ENCODE peak calls at places on chromosomes 16 and 17, in five cellular contexts. Y is tibial nerve, I is AG09309, P is cardiac fibroblast, K is lower leg skin. T is an unnamed sample.

GRCh38 chr17:60468371-60468770 is 46.1 kb downstream of the CHCT1 start:
- DNase-seq in Y (no peak), I (no peak), P (no peak), K (no peak), T (no peak)

GRCh38 chr16:70646260-70647241 is at the start of gene IL34:
- DNase-seq in Y (no peak), I (no peak), P (peak; percentile 77), K (no peak), T (no peak)

GRCh38 chr16:10751291-10751697 is 7.7 kb downstream of the NUBP1 start:
- DNase-seq in Y (no peak), I (no peak), P (no peak), K (no peak), T (no peak)

GRCh38 chr16:84226026-84226425 is 13.8 kb downstream of the KCNG4 start:
- DNase-seq in Y (no peak), I (no peak), P (no peak), K (no peak), T (no peak)

GRCh38 chr16:69839798-69840409 is 77.8 kb downstream of the WWP2 start:
- DNase-seq in Y (no peak), I (no peak), P (no peak), K (no peak), T (no peak)

GRCh38 chr17:15966183-15966878 is 21.4 kb downstream of the ADORA2B start:
- DNase-seq in Y (no peak), I (no peak), P (peak; percentile 35), K (no peak), T (no peak)

GRCh38 chr16:24729967-24730815 is 740 bp downstream of the TNRC6A start:
- DNase-seq in Y (no peak), I (no peak), P (no peak), K (peak; percentile 26), T (no peak)

GRCh38 chr16:75243667-75244224 is 7.7 kb downstream of the BCAR1 start:
- DNase-seq in Y (no peak), I (no peak), P (no peak), K (no peak), T (no peak)

GRCh38 chr17:77543779-77544178 is 403.0 kb downstream of the SEC14L1 start:
- DNase-seq in Y (no peak), I (no peak), P (no peak), K (no peak), T (no peak)

DNA sequence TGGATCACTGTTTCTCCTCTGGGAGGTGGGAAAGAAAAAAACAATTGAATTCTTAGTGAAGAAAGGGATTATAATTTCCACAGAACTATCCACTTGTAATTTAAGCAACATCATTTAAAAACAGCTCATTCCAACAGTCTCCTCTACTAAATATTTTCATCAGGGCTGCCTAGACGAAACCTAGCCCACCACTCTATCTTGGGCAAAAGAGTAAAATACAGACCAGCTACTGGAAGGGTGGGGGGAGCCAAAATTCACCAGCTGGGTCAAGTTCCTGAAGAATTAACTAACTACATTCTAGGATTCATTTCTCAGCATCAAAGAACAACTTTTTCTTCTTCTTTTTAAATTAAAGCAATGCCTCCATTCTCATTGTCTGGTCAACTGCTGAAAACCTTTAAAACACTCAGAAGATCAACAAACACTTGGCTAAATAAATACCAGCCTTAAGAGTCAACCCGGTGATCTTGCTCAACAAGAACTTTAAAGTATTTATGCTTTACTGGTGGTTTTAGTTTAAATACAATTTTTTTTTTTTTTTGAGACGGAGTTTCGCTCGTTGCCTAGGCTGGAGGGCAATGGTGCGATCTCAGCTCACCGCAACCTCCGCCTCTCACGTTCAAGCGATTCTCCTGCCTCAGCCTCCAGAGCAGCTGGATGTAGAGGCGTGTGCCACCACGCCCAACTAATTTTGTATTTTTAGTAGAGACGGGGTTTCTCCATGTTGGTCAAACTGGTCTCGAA is 25.2 kb downstream of the KANSL1 start:
- DNase-seq in Y (no peak), I (peak; percentile 92), P (peak; percentile 86), K (no peak), T (peak; percentile 72)
- H3K4me3 ChIP-seq in Y (no peak overlapping the region), I (no peak overlapping the region), P (no peak overlapping the region), K (no peak overlapping the region), T (no peak overlapping the region)

GRCh38 chr16:1312459-1312801 is 3.0 kb downstream of the UBE2I start:
- DNase-seq in Y (no peak), I (no peak), P (no peak), K (no peak), T (no peak)

GRCh38 chr16:1311738-1312458 is 2.5 kb downstream of the UBE2I start:
- DNase-seq in Y (no peak), I (no peak), P (peak; percentile 40), K (no peak), T (no peak)

GRCh38 chr16:1309888-1310831 is 724 bp downstream of the UBE2I start:
- DNase-seq in Y (peak; percentile 46), I (no peak), P (peak; percentile 49), K (no peak), T (no peak)

GRCh38 chr16:1310832-1311200 is 1.4 kb downstream of the UBE2I start:
- DNase-seq in Y (no peak), I (no peak), P (peak; percentile 31), K (no peak), T (no peak)

GRCh38 chr16:1311212-1311737 is 1.8 kb downstream of the UBE2I start:
- DNase-seq in Y (no peak), I (no peak), P (no peak), K (no peak), T (no peak)
- TF ChIP-seq CTCF in Y (no peak), I (no peak), P (no peak), K (no peak), T (no peak)

DNA sequence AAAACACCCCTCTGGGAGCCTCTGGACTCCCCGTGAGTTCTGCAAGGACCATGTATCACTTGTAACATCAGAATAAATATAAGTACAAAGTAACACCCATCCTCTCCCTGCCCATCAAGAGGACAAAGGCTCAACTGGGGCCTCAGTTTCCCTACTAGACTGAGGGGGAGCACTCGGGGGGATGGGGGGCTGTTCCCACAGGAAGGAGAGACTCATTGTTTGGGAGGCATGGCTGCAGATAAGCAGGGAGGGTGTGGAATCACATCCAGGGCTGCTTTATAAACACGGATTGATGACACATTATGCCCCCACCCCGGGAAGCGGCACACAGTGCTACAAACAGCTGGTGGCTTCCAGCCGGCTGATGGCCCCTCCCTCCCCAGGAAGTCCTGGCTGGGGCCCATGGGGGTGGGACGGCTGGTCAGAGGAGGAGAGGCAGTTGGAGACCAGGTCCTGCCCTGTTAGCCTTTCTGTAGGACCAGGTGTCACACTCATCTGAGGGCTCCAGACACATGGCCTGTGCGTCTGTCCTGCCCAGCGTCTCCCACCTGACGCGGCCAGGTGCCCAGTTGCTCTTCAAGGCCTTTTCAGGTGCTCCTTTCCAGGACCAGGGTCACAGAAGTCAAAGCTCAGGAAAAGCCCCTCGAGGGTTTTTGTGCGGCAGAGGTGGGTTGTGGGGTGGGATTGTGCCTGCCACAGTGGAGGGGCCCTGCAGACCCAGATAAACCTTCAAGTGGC is 1.3 kb upstream of the MPG start:
- DNase-seq in Y (peak; percentile 73), I (no peak), P (peak; percentile 91), K (peak; percentile 76), T (no peak)
- H3K4me3 ChIP-seq in Y (no peak overlapping the region), I (peak overlapping the region; percentile 71), P (peak overlapping the region; percentile 77), K (no peak overlapping the region), T (peak overlapping the region; percentile 74)

GRCh38 chr16:1782408-1783247 is at the start of the genes NUBP2 and SPSB3:
- DNase-seq in Y (peak; percentile 99), I (peak; percentile 100), P (peak; percentile 100), K (peak; percentile 100), T (peak; percentile 100)

GRCh38 chr16:1780677-1781072 is 1.7 kb downstream of the SPSB3 start:
- DNase-seq in Y (no peak), I (no peak), P (no peak), K (no peak), T (no peak)

GRCh38 chr16:1779741-1780676 is 2.4 kb downstream of the SPSB3 start:
- DNase-seq in Y (no peak), I (no peak), P (no peak), K (no peak), T (no peak)

GRCh38 chr16:1781254-1781653 is 1.1 kb downstream of the SPSB3 start:
- DNase-seq in Y (no peak), I (no peak), P (no peak), K (no peak), T (no peak)

DNA sequence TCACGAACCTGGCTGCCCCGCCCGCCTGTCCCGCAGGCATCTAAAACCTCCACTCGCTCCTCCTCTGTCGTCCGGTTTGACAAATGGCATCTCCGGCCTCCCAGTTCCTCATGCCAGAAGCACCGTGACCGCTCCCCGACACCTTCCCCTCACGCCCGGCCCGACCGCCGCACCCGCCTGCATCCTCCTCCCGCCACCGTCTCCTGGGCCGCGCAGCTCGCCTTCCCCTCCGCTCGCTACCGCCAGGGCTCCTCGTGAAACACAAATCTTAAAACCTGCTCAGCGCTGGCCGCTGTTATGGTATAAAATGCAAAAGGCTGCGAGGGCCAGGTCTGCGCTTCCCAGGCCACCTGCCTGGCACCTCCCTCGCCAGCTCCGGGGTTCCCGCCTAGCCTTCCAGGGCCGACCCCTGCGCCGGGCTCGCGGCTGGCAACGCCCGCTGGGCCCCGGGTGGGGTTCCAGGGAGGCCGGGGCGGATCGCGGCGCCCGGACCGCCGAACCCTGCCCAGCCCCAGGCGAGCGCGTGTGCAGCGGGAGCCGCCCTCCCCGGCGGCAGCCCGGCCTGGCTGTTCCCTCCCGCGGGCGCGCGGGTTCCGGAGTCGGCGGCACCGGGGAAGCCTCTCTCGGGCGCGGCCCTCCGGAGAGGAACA is 488 bp downstream of the SPSB3 start:
- DNase-seq in Y (no peak), I (no peak), P (peak; percentile 28), K (no peak), T (no peak)
- TF ChIP-seq CTCF in Y (no peak), I (peak; percentile 20), P (peak; percentile 20), K (no peak), T (peak; percentile 11)

GRCh38 chr16:85395913-85396878 is 216.9 kb upstream of the GSE1 start:
- DNase-seq in Y (peak; percentile 17), I (no peak), P (peak; percentile 43), K (no peak), T (no peak)

GRCh38 chr16:85396879-85397871 is 215.9 kb upstream of the GSE1 start:
- DNase-seq in Y (peak; percentile 6), I (no peak), P (no peak), K (no peak), T (no peak)

GRCh38 chr16:85394511-85395206 is 218.5 kb upstream of the GSE1 start:
- DNase-seq in Y (peak; percentile 11), I (no peak), P (no peak), K (no peak), T (no peak)

GRCh38 chr16:85393674-85394510 is 219.2 kb upstream of the GSE1 start:
- DNase-seq in Y (peak; percentile 31), I (no peak), P (peak; percentile 63), K (no peak), T (no peak)

GRCh38 chr16:85395207-85395912 is 217.8 kb upstream of the GSE1 start:
- DNase-seq in Y (peak; percentile 53), I (peak; percentile 97), P (peak; percentile 98), K (no peak), T (peak; percentile 95)
- H3K4me3 ChIP-seq in Y (no peak overlapping the region), I (no peak overlapping the region), P (no peak overlapping the region), K (no peak overlapping the region), T (peak overlapping the region; percentile 1)

GRCh38 chr16:80341242-80341641 is 199.6 kb upstream of the DYNLRB2 start:
- DNase-seq in Y (no peak), I (no peak), P (no peak), K (no peak), T (no peak)
- TF ChIP-seq CTCF in Y (no peak), I (no peak), P (no peak), K (no peak), T (no peak)

T was measured in AG04449.